ENCODE peak calls at places on chromosomes 11 and 22, in nine cellular contexts. X is thyroid gland, D is gastrocnemius medialis, H is lower leg skin, L is stomach, W is GM12892, S is IMR-90, B is ovary, Z is body of pancreas. C is an unnamed sample.

GRCh38 chr11:107857550-107858216 is 904 bp downstream of the SLC35F2 start:
- DNase-seq in X (no peak), D (no peak), H (no peak), L (no peak), W (no peak), S (peak; percentile 41), B (no peak), Z (no peak), C (no peak)

GRCh38 chr22:36467042-36467810 is 14.2 kb downstream of the TXN2 start:
- DNase-seq in X (peak; percentile 55), D (peak; percentile 44), H (no peak), L (no peak), W (no peak), S (peak; percentile 86), B (peak; percentile 56), Z (peak; percentile 24), C (no peak)

GRCh38 chr11:104033134-104033533 is 3.3 kb upstream of the DDI1 start:
- DNase-seq in X (no peak), D (no peak), H (peak; percentile 24), L (no peak), W (no peak), S (peak; percentile 97), B (no peak), Z (no peak), C (no peak)

GRCh38 chr11:9362393-9362863 is 22.0 kb upstream of the IPO7 start:
- DNase-seq in X (no peak), D (no peak), H (no peak), L (no peak), W (no peak), S (no peak), B (no peak), Z (no peak), C (peak; percentile 58)

GRCh38 chr11:58788355-58789023 is 56.0 kb downstream of the GLYATL2 start:
- DNase-seq in X (peak; percentile 3), D (no peak), H (no peak), L (peak; percentile 66), W (peak; percentile 1), S (peak; percentile 61), B (peak; percentile 34), Z (peak; percentile 55), C (peak; percentile 69)

GRCh38 chr11:44120169-44120568 is 24.7 kb downstream of the EXT2 start:
- DNase-seq in X (no peak), D (peak; percentile 61), H (no peak), L (no peak), W (no peak), S (no peak), B (no peak), Z (no peak), C (peak; percentile 12)

GRCh38 chr11:76119779-76120178 is 86.5 kb downstream of the WNT11 start:
- DNase-seq in X (peak; percentile 16), D (no peak), H (no peak), L (no peak), W (no peak), S (no peak), B (no peak), Z (no peak), C (no peak)

GRCh38 chr11:97269527-97269926 is 879.7 kb downstream of the JRKL start:
- DNase-seq in X (no peak), D (no peak), H (no peak), L (no peak), W (no peak), S (no peak), B (no peak), Z (no peak), C (no peak)

GRCh38 chr11:3156661-3157311 is 8.3 kb downstream of the OSBPL5 start:
- DNase-seq in X (peak; percentile 62), D (no peak), H (no peak), L (no peak), W (no peak), S (no peak), B (peak; percentile 36), Z (no peak), C (no peak)

GRCh38 chr11:38173671-38174070 is 1575.6 kb upstream of the RAG2 start:
- DNase-seq in X (no peak), D (no peak), H (no peak), L (no peak), W (no peak), S (no peak), B (no peak), Z (no peak), C (no peak)

GRCh38 chr11:130145975-130146776 is 13.4 kb upstream of the ST14 start:
- DNase-seq in X (peak; percentile 47), D (no peak), H (no peak), L (peak; percentile 82), W (no peak), S (no peak), B (no peak), Z (peak; percentile 77), C (no peak)

DNA sequence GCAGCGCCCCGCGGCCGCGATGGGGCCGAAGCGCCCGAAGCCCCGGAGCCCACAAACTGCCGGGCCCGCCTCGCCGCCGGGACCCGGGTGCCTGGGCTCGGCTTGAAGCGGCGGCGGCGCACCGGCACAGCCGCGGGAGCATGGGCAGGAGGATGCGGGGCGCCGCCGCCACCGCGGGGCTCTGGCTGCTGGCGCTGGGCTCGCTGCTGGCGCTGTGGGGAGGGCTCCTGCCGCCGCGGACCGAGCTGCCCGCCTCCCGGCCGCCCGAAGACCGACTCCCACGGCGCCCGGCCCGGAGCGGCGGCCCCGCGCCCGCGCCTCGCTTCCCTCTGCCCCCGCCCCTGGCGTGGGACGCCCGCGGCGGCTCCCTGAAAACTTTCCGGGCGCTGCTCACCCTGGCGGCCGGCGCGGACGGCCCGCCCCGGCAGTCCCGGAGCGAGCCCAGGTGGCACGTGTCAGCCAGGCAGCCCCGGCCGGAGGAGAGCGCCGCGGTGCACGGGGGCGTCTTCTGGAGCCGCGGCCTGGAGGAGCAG is 303 bp downstream of the FJX1 start:
- DNase-seq in X (peak; percentile 16), D (no peak), H (no peak), L (no peak), W (no peak), S (peak; percentile 51), B (no peak), Z (peak; percentile 28), C (peak; percentile 32)
- TF ChIP-seq POLR2A in X (no peak), D (no peak), H (no peak), L (no peak), W (no peak), S (peak; percentile 43), B (no peak), Z (no peak), C (no peak)

GRCh38 chr22:22821340-22821739 is 66.3 kb upstream of the IGLL5 start:
- DNase-seq in X (no peak), D (no peak), H (no peak), L (no peak), W (no peak), S (no peak), B (no peak), Z (no peak), C (no peak)

GRCh38 chr22:22818861-22819855 is 68.5 kb upstream of the IGLL5 start:
- DNase-seq in X (no peak), D (no peak), H (no peak), L (no peak), W (peak; percentile 64), S (no peak), B (no peak), Z (no peak), C (no peak)

GRCh38 chr22:22820626-22821025 is 67.0 kb upstream of the IGLL5 start:
- DNase-seq in X (no peak), D (no peak), H (no peak), L (no peak), W (no peak), S (no peak), B (no peak), Z (no peak), C (no peak)

GRCh38 chr22:22818202-22818538 is 69.4 kb upstream of the IGLL5 start:
- DNase-seq in X (no peak), D (no peak), H (no peak), L (no peak), W (no peak), S (no peak), B (no peak), Z (no peak), C (no peak)

DNA sequence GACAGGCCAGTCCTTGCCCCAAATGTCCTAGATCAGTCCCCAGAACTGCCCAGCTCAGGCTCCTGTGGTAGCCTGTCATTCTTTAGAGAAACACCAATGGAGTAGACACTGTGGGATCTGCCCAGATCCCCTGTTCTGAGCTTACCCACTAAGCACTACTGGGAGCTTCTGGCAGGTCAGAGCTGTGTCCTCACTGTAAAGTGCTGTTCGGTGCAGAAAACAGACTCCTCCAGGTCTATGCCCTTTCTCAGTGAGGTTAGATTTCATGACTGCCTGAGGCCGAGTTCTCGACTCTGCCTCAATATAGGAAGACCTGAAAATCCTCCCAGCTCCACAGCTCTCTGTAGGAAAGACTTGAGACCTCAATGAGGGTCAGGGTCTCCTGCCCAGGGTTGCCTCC is 67.5 kb upstream of the IGLL5 start:
- DNase-seq in X (no peak), D (no peak), H (no peak), L (no peak), W (no peak), S (no peak), B (no peak), Z (no peak), C (no peak)
- TF ChIP-seq POLR2A in X (no peak), D (no peak), H (no peak), L (no peak), W (no peak), S (no peak), B (no peak), Z (no peak), C (no peak)

GRCh38 chr11:12109591-12110196 is 696 bp upstream of the MICAL2 start:
- DNase-seq in X (no peak), D (no peak), H (no peak), L (no peak), W (no peak), S (no peak), B (no peak), Z (no peak), C (peak; percentile 55)

GRCh38 chr11:12108875-12109453 is 1.4 kb upstream of the MICAL2 start:
- DNase-seq in X (no peak), D (no peak), H (no peak), L (no peak), W (no peak), S (no peak), B (no peak), Z (no peak), C (no peak)

GRCh38 chr11:12110714-12111481 is 508 bp downstream of the MICAL2 start:
- DNase-seq in X (peak; percentile 49), D (no peak), H (no peak), L (no peak), W (peak; percentile 25), S (no peak), B (peak; percentile 74), Z (peak; percentile 40), C (peak; percentile 64)

GRCh38 chr11:12111482-12112149 is 1.2 kb downstream of the MICAL2 start:
- DNase-seq in X (no peak), D (no peak), H (no peak), L (no peak), W (no peak), S (peak; percentile 46), B (no peak), Z (no peak), C (peak; percentile 45)

GRCh38 chr11:12110201-12110713 is at the start of gene MICAL2:
- DNase-seq in X (peak; percentile 91), D (peak; percentile 82), H (peak; percentile 83), L (peak; percentile 91), W (peak; percentile 93), S (peak; percentile 85), B (peak; percentile 92), Z (peak; percentile 89), C (peak; percentile 96)
- TF ChIP-seq POLR2A in X (peak; percentile 97), D (peak; percentile 87), H (no peak), L (no peak), W (no peak), S (peak; percentile 90), B (peak; percentile 59), Z (no peak), C (peak; percentile 80)

GRCh38 chr11:67277231-67277961 is 11.1 kb downstream of the GRK2 start:
- DNase-seq in X (peak; percentile 67), D (peak; percentile 85), H (peak; percentile 90), L (peak; percentile 91), W (peak; percentile 99), S (peak; percentile 64), B (peak; percentile 88), Z (peak; percentile 87), C (peak; percentile 87)
- TF ChIP-seq POLR2A in X (peak; percentile 19), D (peak; percentile 24), H (no peak), L (no peak), W (peak; percentile 52), S (no peak), B (no peak), Z (no peak), C (peak; percentile 77)